ENCODE peak calls at places on chromosomes 12 and 14, in eight cellular contexts. B is left ventricle myocardium inferior; Y is CD8-positive, alpha-beta T cell; G is lower leg skin; U is sigmoid colon; P is mammary epithelial cell; Q is HFFc6; X is AG04449. V is an unnamed sample.

GRCh38 chr14:55200646-55201045 is 9.3 kb upstream of the DLGAP5 start:
- DNase-seq in U (no peak), B (no peak), Q (no peak), G (no peak), X (no peak), Y (no peak), P (no peak), V (no peak)

GRCh38 chr12:132489078-132489601 is 811 bp upstream of the FBRSL1 start:
- DNase-seq in Y (peak), B (peak), X (no peak), G (no peak), U (peak), Q (no peak), P (no peak), V (no peak)

GRCh38 chr14:105525326-105525725 is 1.1 kb upstream of the TMEM121 start:
- DNase-seq in X (no peak), G (no peak), P (no peak), B (no peak), Q (no peak), U (no peak), Y (no peak), V (no peak)

GRCh38 chr14:67187826-67188225 is 1.4 kb upstream of the GARIN2 start:
- DNase-seq in B (no peak), P (peak), G (no peak), Q (peak), X (peak), Y (no peak), U (no peak), V (no peak)

GRCh38 chr14:100698719-100699448 is 27.8 kb upstream of the DLK1 start:
- DNase-seq in Q (no peak), B (no peak), P (no peak), Y (no peak), X (no peak), U (no peak), G (no peak), V (no peak)

GRCh38 chr12:40261937-40262336 is 37.1 kb downstream of the LRRK2 start:
- DNase-seq in U (no peak), G (no peak), Q (no peak), B (no peak), X (no peak), P (no peak), Y (no peak), V (no peak)

GRCh38 chr12:67751376-67751928 is 102.9 kb downstream of the DYRK2 start:
- DNase-seq in X (no peak), P (no peak), U (no peak), Q (peak), G (no peak), B (no peak), Y (no peak), V (no peak)

GRCh38 chr14:76498976-76499375 is 123.0 kb downstream of the ESRRB start:
- DNase-seq in Q (no peak), G (no peak), B (no peak), Y (no peak), X (no peak), P (no peak), U (peak), V (no peak)

GRCh38 chr12:7130791-7131501 is 775 bp downstream of the CLSTN3 start:
- DNase-seq in Q (peak), G (no peak), B (peak), X (no peak), U (no peak), P (no peak), Y (peak), V (peak)

GRCh38 chr12:24764712-24765111 is 184.2 kb downstream of the BCAT1 start:
- DNase-seq in P (no peak), Y (no peak), X (no peak), B (no peak), Q (no peak), G (no peak), U (no peak), V (no peak)

GRCh38 chr14:85402546-85403162 is 127.3 kb upstream of the FLRT2 start:
- DNase-seq in Q (no peak), X (no peak), G (no peak), U (no peak), B (no peak), Y (no peak), P (no peak), V (no peak)

GRCh38 chr12:108570743-108571603 is 8.6 kb downstream of the ISCU start:
- DNase-seq in U (no peak), B (no peak), P (no peak), Q (peak), Y (no peak), G (no peak), X (no peak), V (no peak)

GRCh38 chr14:100147181-100147631 is 12.2 kb downstream of the DEGS2 start:
- DNase-seq in Y (peak), Q (no peak), B (no peak), P (no peak), X (no peak), U (no peak), G (no peak), V (no peak)

GRCh38 chr14:103126873-103127304 is 3.6 kb downstream of the TNFAIP2 start:
- DNase-seq in G (no peak), U (peak), Y (no peak), B (peak), X (no peak), Q (no peak), P (peak), V (peak)

GRCh38 chr12:21239866-21240265 is 94.9 kb downstream of the SLCO1A2 start:
- DNase-seq in G (no peak), X (no peak), B (no peak), Q (no peak), Y (no peak), U (no peak), P (peak), V (no peak)

GRCh38 chr12:19945559-19946485 is 422.5 kb upstream of the PDE3A start:
- DNase-seq in P (no peak), U (no peak), Y (no peak), B (no peak), G (no peak), X (no peak), Q (no peak), V (no peak)

GRCh38 chr12:48032597-48032996 is 28.3 kb upstream of the COL2A1 start:
- DNase-seq in Q (no peak), G (no peak), X (no peak), P (no peak), Y (no peak), U (no peak), B (no peak), V (no peak)

GRCh38 chr14:26867171-26867757 is 269.4 kb upstream of the NOVA1 start:
- DNase-seq in G (peak), Y (no peak), B (no peak), Q (no peak), U (no peak), X (no peak), P (no peak), V (no peak)

GRCh38 chr14:31421200-31421599 is 850 bp upstream of the HEATR5A start:
- DNase-seq in X (no peak), Q (no peak), P (no peak), Y (no peak), U (no peak), B (no peak), G (no peak), V (no peak)

GRCh38 chr14:91899777-91900176 is 32.4 kb upstream of the TC2N start:
- DNase-seq in G (no peak), U (no peak), Y (no peak), X (no peak), Q (no peak), P (no peak), B (no peak), V (no peak)

GRCh38 chr12:128966411-128966810 is 113.1 kb downstream of the GLT1D1 start:
- DNase-seq in P (no peak), G (no peak), Q (no peak), Y (no peak), U (no peak), B (no peak), X (no peak), V (no peak)

GRCh38 chr14:93793555-93793954 is 5.3 kb upstream of the PRIMA1 start:
- DNase-seq in G (no peak), U (no peak), Q (no peak), Y (no peak), X (no peak), P (no peak), B (no peak), V (no peak)

GRCh38 chr14:98957211-98958047 is 314.6 kb downstream of the BCL11B start:
- DNase-seq in Q (peak), P (peak), U (peak), B (peak), G (peak), X (no peak), Y (no peak), V (no peak)

GRCh38 chr12:24025153-24025798 is 75.8 kb upstream of the SOX5 start:
- DNase-seq in P (no peak), B (no peak), Q (no peak), X (no peak), U (no peak), Y (no peak), G (no peak), V (no peak)

GRCh38 chr14:91429385-91429784 is 11.8 kb upstream of the CCDC88C start:
- DNase-seq in X (no peak), B (no peak), U (no peak), P (no peak), Q (no peak), G (no peak), Y (no peak), V (no peak)

GRCh38 chr12:66092559-66093269 is 37.8 kb downstream of the LLPH start:
- DNase-seq in B (no peak), X (no peak), P (peak), G (no peak), U (no peak), Q (no peak), Y (no peak), V (no peak)

GRCh38 chr12:130973906-130974305 is 20.2 kb downstream of the ADGRD1 start:
- DNase-seq in Q (no peak), B (no peak), P (no peak), Y (no peak), G (no peak), U (peak), X (no peak), V (no peak)

GRCh38 chr14:46048127-46048526 is 603.5 kb downstream of the RPL10L start:
- DNase-seq in U (no peak), Q (peak), P (peak), X (no peak), G (no peak), Y (no peak), B (no peak), V (peak)

GRCh38 chr14:104827173-104828055 is 26.5 kb downstream of the ZBTB42 start:
- DNase-seq in U (peak), B (no peak), P (peak), G (no peak), Y (peak), X (no peak), Q (peak), V (peak)

GRCh38 chr12:66934289-66934688 is 255.4 kb upstream of the GRIP1 start:
- DNase-seq in G (no peak), Y (no peak), P (no peak), B (no peak), X (no peak), Q (no peak), U (no peak), V (no peak)

GRCh38 chr12:38469689-38470088 is 153.1 kb downstream of the ALG10B start:
- DNase-seq in X (no peak), U (no peak), Q (no peak), B (no peak), P (no peak), Y (no peak), G (no peak), V (no peak)

GRCh38 chr14:76710093-76711010 is 50.9 kb upstream of the VASH1 start:
- DNase-seq in P (peak), X (no peak), U (no peak), G (no peak), Y (peak), B (no peak), Q (peak), V (no peak)

GRCh38 chr12:83666690-83667089 is 980.0 kb downstream of the TMTC2 start:
- DNase-seq in U (no peak), G (no peak), P (no peak), Q (no peak), B (no peak), X (no peak), Y (no peak), V (no peak)
- TF ChIP-seq CTCF in U (no peak), G (no peak), P (no peak), Q (no peak), B (no peak), X (no peak), Y (no peak), V (no peak)

GRCh38 chr14:80213602-80214001 is 2.3 kb upstream of the DIO2 start:
- DNase-seq in Q (peak), B (no peak), P (peak), Y (no peak), X (no peak), U (no peak), G (no peak), V (no peak)
- TF ChIP-seq CTCF in Q (peak), B (peak), P (peak), Y (no peak), X (peak), U (no peak), G (no peak), V (peak)

DNA sequence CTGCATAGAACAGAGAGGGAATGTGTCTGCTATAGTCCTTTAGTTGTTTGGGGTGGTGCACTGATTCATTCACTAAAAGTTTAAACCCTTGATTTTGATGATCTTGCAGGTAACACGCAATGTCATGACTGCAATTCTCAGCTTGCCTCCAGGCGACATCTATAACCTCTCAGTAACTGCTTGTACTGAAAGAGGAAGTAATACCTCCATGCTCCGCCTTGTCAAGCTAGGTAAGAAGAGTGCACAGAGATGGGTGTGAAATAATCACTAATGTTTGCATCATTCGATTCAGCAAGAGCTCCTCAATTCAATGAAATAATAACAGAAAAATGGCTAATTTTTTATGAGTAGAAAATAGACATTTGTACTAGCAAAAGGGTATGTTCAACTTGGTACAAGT is 203.7 kb downstream of the PTPRO start:
- DNase-seq in Q (no peak), G (no peak), B (no peak), P (peak), X (no peak), U (no peak), Y (no peak), V (no peak)
- TF ChIP-seq CTCF in Q (no peak), G (no peak), B (no peak), P (no peak), X (no peak), U (no peak), Y (no peak), V (no peak)

GRCh38 chr12:112261559-112261958 is 120.7 kb downstream of the HECTD4 start:
- DNase-seq in Y (no peak), X (no peak), B (no peak), G (no peak), U (no peak), Q (no peak), P (no peak), V (no peak)
- TF ChIP-seq CTCF in Y (no peak), X (peak), B (peak), G (no peak), U (no peak), Q (peak), P (peak), V (peak)